ENCODE peak calls at places on chromosomes 3 and 15, in six cellular contexts. A is pancreas, G is body of pancreas, E is Panc1, V is uterus, R is brain microvascular endothelial cell. U is an unnamed sample.

GRCh38 chr3:175606650-175607318 is 747.6 kb downstream of the NAALADL2 start:
- DNase-seq in A (no peak), G (no peak), E (no peak), V (no peak), R (no peak), U (no peak)

GRCh38 chr3:64353256-64353655 is 128.0 kb upstream of the PRICKLE2 start:
- DNase-seq in A (no peak), G (no peak), E (no peak), V (no peak), R (no peak), U (no peak)

GRCh38 chr15:82128401-82129143 is 82.8 kb upstream of the MEX3B start:
- DNase-seq in A (no peak), G (no peak), E (no peak), V (no peak), R (no peak), U (no peak)

GRCh38 chr3:116739678-116740077 is 30.1 kb downstream of the TUSC7 start:
- DNase-seq in A (no peak), G (no peak), E (no peak), V (no peak), R (no peak), U (no peak)

GRCh38 chr3:36428444-36428843 is 48.1 kb downstream of the STAC start:
- DNase-seq in A (no peak), G (no peak), E (no peak), V (no peak), R (no peak), U (no peak)

GRCh38 chr3:9111349-9112265 is 137.8 kb downstream of the SRGAP3 start:
- DNase-seq in A (no peak), G (no peak), E (no peak), V (peak; percentile 66), R (no peak), U (no peak)

GRCh38 chr3:153595186-153595815 is 433.3 kb downstream of the RAP2B start:
- DNase-seq in A (no peak), G (no peak), E (peak; percentile 32), V (no peak), R (peak; percentile 49), U (no peak)

GRCh38 chr3:101066776-101067175 is 73.6 kb upstream of the ABI3BP start:
- DNase-seq in A (no peak), G (no peak), E (no peak), V (no peak), R (peak; percentile 40), U (no peak)

GRCh38 chr3:102038477-102039142 is 189.3 kb downstream of the NFKBIZ start:
- DNase-seq in A (no peak), G (no peak), E (no peak), V (no peak), R (no peak), U (no peak)

GRCh38 chr3:17310983-17311382 is 426.2 kb downstream of the PLCL2 start:
- DNase-seq in A (no peak), G (no peak), E (no peak), V (no peak), R (no peak), U (no peak)

GRCh38 chr3:194928183-194928736 is 242.6 kb downstream of the FAM43A start:
- DNase-seq in A (no peak), G (no peak), E (no peak), V (no peak), R (peak; percentile 36), U (no peak)

GRCh38 chr15:68638953-68639500 is 60.2 kb downstream of the CORO2B start:
- DNase-seq in A (no peak), G (no peak), E (no peak), V (no peak), R (peak; percentile 45), U (no peak)

GRCh38 chr3:139935866-139936817 is 1.2 kb downstream of the CLSTN2 start:
- DNase-seq in A (peak; percentile 79), G (peak; percentile 58), E (no peak), V (peak; percentile 37), R (peak; percentile 18), U (no peak)

GRCh38 chr15:82139823-82140268 is 94.0 kb upstream of the MEX3B start:
- DNase-seq in A (no peak), G (no peak), E (no peak), V (no peak), R (peak; percentile 31), U (no peak)

GRCh38 chr3:128556384-128556783 is 63.4 kb upstream of the GATA2 start:
- DNase-seq in A (no peak), G (no peak), E (no peak), V (no peak), R (no peak), U (no peak)

GRCh38 chr3:128554465-128555097 is 61.6 kb upstream of the GATA2 start:
- DNase-seq in A (no peak), G (no peak), E (no peak), V (peak; percentile 15), R (no peak), U (no peak)

GRCh38 chr3:128555881-128556280 is 62.9 kb upstream of the GATA2 start:
- DNase-seq in A (no peak), G (no peak), E (no peak), V (no peak), R (no peak), U (no peak)

GRCh38 chr3:128554100-128554464 is 61.1 kb upstream of the GATA2 start:
- DNase-seq in A (no peak), G (no peak), E (no peak), V (peak; percentile 16), R (peak; percentile 56), U (peak; percentile 42)

GRCh38 chr3:128555098-128555825 is 62.3 kb upstream of the GATA2 start:
- DNase-seq in A (no peak), G (peak; percentile 28), E (no peak), V (peak; percentile 76), R (no peak), U (no peak)
- H3K4me3 ChIP-seq in A (no peak overlapping the region), G (no peak overlapping the region), E (no peak overlapping the region), V (no peak overlapping the region), R (peak overlapping the region; percentile 9), U (no peak overlapping the region)

GRCh38 chr15:52463638-52464037 is 65.0 kb downstream of the MYO5A start:
- DNase-seq in A (no peak), G (no peak), E (no peak), V (no peak), R (no peak), U (no peak)
- TF ChIP-seq CTCF in A (no peak), G (peak; percentile 4), E (no peak), V (no peak), R (no peak), U (peak; percentile 12)

GRCh38 chr15:66310786-66311185 is 17.4 kb downstream of the DIS3L start:
- DNase-seq in A (no peak), G (no peak), E (no peak), V (no peak), R (no peak), U (no peak)

GRCh38 chr15:66312144-66312543 is 18.8 kb downstream of the DIS3L start:
- DNase-seq in A (no peak), G (no peak), E (no peak), V (no peak), R (no peak), U (no peak)

GRCh38 chr15:66306381-66306780 is 13.0 kb downstream of the DIS3L start:
- DNase-seq in A (no peak), G (no peak), E (no peak), V (no peak), R (no peak), U (no peak)

GRCh38 chr15:66308526-66308925 is 15.2 kb downstream of the DIS3L start:
- DNase-seq in A (no peak), G (no peak), E (no peak), V (no peak), R (no peak), U (no peak)
- H3K36me3 ChIP-seq in A (peaks cover 10% of the 10 kb centered on the region), G (no peaks in the 10 kb centered on the region), E (peaks cover 2% of the 10 kb centered on the region), V (no peaks in the 10 kb centered on the region), R (peaks cover 3% of the 10 kb centered on the region), U (peaks cover 1% of the 10 kb centered on the region)

DNA sequence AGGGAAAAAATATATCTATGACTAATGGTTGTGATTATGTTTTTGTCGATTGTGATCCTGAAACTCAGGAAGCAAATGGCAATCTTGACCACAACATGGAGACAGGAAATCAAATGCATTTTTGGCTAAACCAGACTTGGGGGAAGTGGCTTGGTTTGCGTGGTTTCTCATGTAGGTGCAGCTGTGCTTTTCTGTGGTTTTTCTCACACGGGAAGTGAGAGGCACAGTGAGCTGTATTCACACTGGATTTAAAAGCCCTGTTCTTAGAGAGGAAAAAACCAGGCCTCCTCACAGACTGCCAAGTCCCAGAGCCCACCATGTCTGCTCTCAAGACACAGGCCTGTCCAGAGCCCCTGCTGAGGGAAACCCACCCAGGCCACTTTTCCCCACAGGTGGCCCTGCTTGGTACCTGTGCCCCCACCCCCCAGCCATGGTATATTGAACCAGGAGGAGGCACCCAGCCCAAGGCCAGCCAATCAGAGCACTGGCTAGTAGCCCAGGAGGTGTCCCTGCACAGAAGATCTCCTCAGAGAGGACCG is 46.2 kb downstream of the BTD start:
- DNase-seq in A (peak; percentile 74), G (peak; percentile 83), E (no peak), V (no peak), R (peak; percentile 97), U (peak; percentile 78)
- H3K4me3 ChIP-seq in A (no peak overlapping the region), G (no peak overlapping the region), E (no peak overlapping the region), V (no peak overlapping the region), R (no peak overlapping the region), U (no peak overlapping the region)

U was measured in kidney epithelial cell.